ENCODE peak calls at places on chromosomes 3 and 15, in seven cellular contexts. B is iPS-NIHi11; G is activated CD4-positive, alpha-beta T cell treated with anti-CD3 and anti-CD28 coated beads, Interleukin-2, amount 10 ng/mL, durations not matched to agents 7 days and 5 days; T is EH; Y is dorsolateral prefrontal cortex; Q is SJSA1; O is AG08396. F is an unnamed sample.
A peak's percentile ranks its signal among the peaks of the same experiment; 100 is the strongest.

GRCh38 chr15:88686166-88686565 is 47.4 kb downstream of the ISG20 start:
- DNase-seq in Q (no peak), T (no peak), Y (no peak), G (no peak), O (no peak), B (no peak), F (no peak)

GRCh38 chr3:45975696-45976095 is 19.9 kb downstream of the FYCO1 start:
- DNase-seq in B (no peak), Y (no peak), T (no peak), Q (no peak), O (no peak), G (no peak), F (no peak)

GRCh38 chr15:45386420-45386819 is 8.1 kb upstream of the GATM start:
- DNase-seq in Q (no peak), B (no peak), T (no peak), O (no peak), Y (no peak), G (no peak), F (no peak)

GRCh38 chr15:68494573-68495105 is 62.7 kb upstream of the ITGA11 start:
- DNase-seq in B (no peak), G (no peak), O (no peak), T (no peak), Q (no peak), Y (no peak), F (no peak)

GRCh38 chr3:39350714-39351113 is 21.2 kb downstream of the CCR8 start:
- DNase-seq in O (no peak), T (no peak), G (no peak), B (no peak), Q (no peak), Y (no peak), F (no peak)

GRCh38 chr3:186596568-186597287 is 16.1 kb upstream of the AHSG start:
- DNase-seq in G (no peak), Y (no peak), Q (no peak), T (peak; percentile 13), B (no peak), O (no peak), F (no peak)

GRCh38 chr3:64056616-64057165 is 33.4 kb upstream of the PSMD6 start:
- DNase-seq in Y (no peak), T (peak; percentile 64), O (no peak), Q (peak; percentile 45), B (no peak), G (no peak), F (no peak)

GRCh38 chr15:29734917-29735572 is 87.2 kb downstream of the TJP1 start:
- DNase-seq in G (no peak), T (peak; percentile 18), B (no peak), O (no peak), Y (no peak), Q (peak; percentile 87), F (no peak)

GRCh38 chr15:63823253-63823844 is 10.4 kb downstream of the HERC1 start:
- DNase-seq in Q (no peak), G (no peak), O (no peak), B (no peak), Y (no peak), T (no peak), F (no peak)

GRCh38 chr3:99620077-99620476 is 18.3 kb upstream of the COL8A1 start:
- DNase-seq in B (no peak), Y (no peak), Q (no peak), O (no peak), G (no peak), T (peak; percentile 53), F (no peak)

GRCh38 chr15:50134524-50135024 is 15.5 kb upstream of the ATP8B4 start:
- DNase-seq in Q (peak; percentile 85), O (peak; percentile 56), B (no peak), T (peak; percentile 85), G (no peak), Y (no peak), F (no peak)